ENCODE peak calls at places on chromosomes 3 and 15, in eight cellular contexts. W is neural progenitor cell; G is stomach; N is GM12878; B is CD8-positive, alpha-beta T cell; P is sigmoid colon; M is HAP-1; L is brain microvascular endothelial cell. K is an unnamed sample.

GRCh38 chr15:46275701-46276100 is 640.9 kb downstream of the SQOR start:
- DNase-seq in W (no peak), G (no peak), N (no peak), B (no peak), P (no peak), M (no peak), L (no peak), K (no peak)

GRCh38 chr3:39108309-39108708 is 829 bp downstream of the TTC21A start:
- DNase-seq in W (no peak), G (no peak), N (peak; percentile 91), B (no peak), P (no peak), M (no peak), L (no peak), K (no peak)

GRCh38 chr3:94234177-94234788 is 171.4 kb downstream of the NSUN3 start:
- DNase-seq in W (peak; percentile 49), G (no peak), N (no peak), B (no peak), P (no peak), M (peak; percentile 20), L (peak; percentile 62), K (no peak)

GRCh38 chr3:111096487-111097209 is 25.0 kb downstream of the NECTIN3 start:
- DNase-seq in W (no peak), G (no peak), N (no peak), B (no peak), P (no peak), M (no peak), L (no peak), K (no peak)

GRCh38 chr15:62766599-62766998 is 275.9 kb upstream of the TPM1 start:
- DNase-seq in W (no peak), G (no peak), N (no peak), B (no peak), P (no peak), M (no peak), L (no peak), K (no peak)

GRCh38 chr3:56355570-56356185 is 112.6 kb downstream of the ERC2 start:
- DNase-seq in W (no peak), G (no peak), N (no peak), B (no peak), P (no peak), M (no peak), L (no peak), K (no peak)

GRCh38 chr15:68054658-68055223 is 626 bp downstream of the PIAS1 start:
- DNase-seq in W (peak; percentile 87), G (peak; percentile 49), N (no peak), B (no peak), P (peak; percentile 81), M (peak; percentile 90), L (peak; percentile 9), K (no peak)

GRCh38 chr3:135082706-135083105 is 287.6 kb downstream of the EPHB1 start:
- DNase-seq in W (no peak), G (no peak), N (no peak), B (no peak), P (no peak), M (no peak), L (no peak), K (no peak)

DNA sequence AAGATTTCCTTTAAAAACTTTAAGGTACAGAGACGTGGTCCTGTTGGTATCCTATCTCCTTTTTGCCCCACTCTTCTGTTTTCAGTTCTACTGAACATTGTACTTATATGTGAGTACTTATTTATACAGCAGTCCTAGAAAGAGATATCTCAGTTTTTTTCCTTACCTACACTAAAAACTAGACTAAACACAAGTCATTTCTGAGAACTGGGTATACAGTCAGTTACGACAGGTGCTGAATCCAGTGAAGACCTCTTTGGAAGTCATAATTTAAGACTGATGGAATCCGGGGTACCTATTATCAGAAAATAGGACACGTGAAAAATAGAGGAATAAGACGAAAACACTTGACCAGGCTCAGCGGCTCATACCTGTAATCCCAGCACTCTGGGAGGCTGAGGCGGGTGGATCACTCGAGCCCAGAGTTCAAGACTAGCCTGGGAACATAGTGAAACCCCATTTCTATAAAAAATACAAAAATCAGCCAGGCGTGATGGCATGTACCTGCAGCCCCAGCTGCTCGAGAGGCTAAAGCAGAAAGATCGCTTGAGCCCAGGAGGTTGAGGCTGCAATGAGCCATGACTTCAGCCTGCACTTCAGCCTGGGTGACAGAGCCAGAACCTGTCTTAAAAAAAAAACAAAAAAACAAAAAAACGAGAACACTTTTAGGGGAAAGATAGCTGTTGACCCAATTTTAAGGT is 76.3 kb downstream of the KLHL25 start:
- DNase-seq in W (no peak), G (no peak), N (no peak), B (no peak), P (no peak), M (no peak), L (no peak), K (no peak)
- H3K36me3 ChIP-seq in W (peaks cover 8% of the 10 kb centered on the region), G (peaks cover 100% of the 10 kb centered on the region), N (peaks cover 20% of the 10 kb centered on the region), B (peaks cover 82% of the 10 kb centered on the region), P (peaks cover 62% of the 10 kb centered on the region), M (peaks cover 45% of the 10 kb centered on the region), L (peaks cover 50% of the 10 kb centered on the region), K (peaks cover 9% of the 10 kb centered on the region)

DNA sequence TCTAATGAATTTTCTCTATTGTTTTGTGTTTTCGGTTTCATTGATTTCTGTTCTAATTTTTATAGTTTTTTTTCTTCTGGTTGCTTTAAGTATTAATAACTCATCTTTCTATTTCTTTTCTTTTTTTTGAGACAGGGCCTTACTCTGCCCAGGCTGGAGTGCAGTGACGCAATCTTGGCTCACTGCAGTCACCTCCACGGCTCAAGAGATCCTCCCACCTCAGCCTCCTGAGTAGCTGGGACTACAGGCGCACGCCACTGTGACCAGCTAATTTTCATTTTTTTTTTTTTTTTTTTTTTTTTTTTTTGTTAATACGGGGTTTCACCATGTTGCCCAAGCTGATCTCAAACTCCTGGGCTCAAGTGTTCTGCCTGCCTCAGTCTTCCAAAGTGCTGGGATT is 14.5 kb downstream of the KBTBD8 start:
- DNase-seq in W (no peak), G (no peak), N (no peak), B (no peak), P (no peak), M (no peak), L (no peak), K (no peak)
- H3K36me3 ChIP-seq in W (no peaks in the 10 kb centered on the region), G (no peaks in the 10 kb centered on the region), N (no peaks in the 10 kb centered on the region), B (peaks cover 11% of the 10 kb centered on the region), P (no peaks in the 10 kb centered on the region), M (peaks cover 5% of the 10 kb centered on the region), L (no peaks in the 10 kb centered on the region), K (no peaks in the 10 kb centered on the region)

DNA sequence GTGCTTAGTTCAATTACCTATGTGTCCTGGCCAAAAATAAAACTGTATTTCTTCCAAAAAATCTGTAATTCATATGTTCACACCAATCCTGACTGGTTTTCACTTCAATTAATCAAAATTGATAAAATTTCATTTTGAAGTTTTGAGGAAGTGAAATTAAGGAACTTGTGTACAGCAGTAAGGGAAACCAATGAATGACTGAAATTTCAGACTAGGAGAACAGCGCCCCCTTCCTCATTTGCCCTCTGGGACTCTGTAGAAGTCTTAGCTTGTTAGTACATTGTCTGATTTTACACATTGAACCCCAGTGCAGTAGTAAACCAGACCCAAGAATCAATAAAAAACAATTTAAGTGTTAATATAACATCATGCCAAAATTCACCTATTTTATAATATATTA is 495.3 kb upstream of the AGTR1 start:
- DNase-seq in W (peak; percentile 45), G (no peak), N (no peak), B (no peak), P (no peak), M (no peak), L (no peak), K (no peak)
- H3K36me3 ChIP-seq in W (no peaks in the 10 kb centered on the region), G (no peaks in the 10 kb centered on the region), N (no peaks in the 10 kb centered on the region), B (no peaks in the 10 kb centered on the region), P (no peaks in the 10 kb centered on the region), M (no peaks in the 10 kb centered on the region), L (no peaks in the 10 kb centered on the region), K (no peaks in the 10 kb centered on the region)

GRCh38 chr3:58102976-58103447 is 94.8 kb downstream of the FLNB start:
- DNase-seq in W (no peak), G (peak; percentile 68), N (no peak), B (no peak), P (peak; percentile 68), M (no peak), L (no peak), K (no peak)
- H3K36me3 ChIP-seq in W (no peaks in the 10 kb centered on the region), G (peaks cover 94% of the 10 kb centered on the region), N (peaks cover 22% of the 10 kb centered on the region), B (peaks cover 13% of the 10 kb centered on the region), P (peaks cover 32% of the 10 kb centered on the region), M (peaks cover 59% of the 10 kb centered on the region), L (peaks cover 91% of the 10 kb centered on the region), K (peaks cover 41% of the 10 kb centered on the region)